ENCODE peak calls at places on chromosomes 12 and 14, in six cellular contexts. One of them, this sample, is unnamed.

GRCh38 chr12:20442322-20442721 is 74.0 kb downstream of the PDE3A start:
- DNase-seq in ovary: no peak
- DNase-seq in IMR-90: no peak
- DNase-seq in uterus: no peak
- DNase-seq in Peyer's patch: no peak
- DNase-seq in HCT116: no peak
- DNase-seq in this sample: no peak

GRCh38 chr12:125083092-125083491 is 17.9 kb downstream of the AACS start:
- DNase-seq in uterus: no peak
- DNase-seq in HCT116: no peak
- DNase-seq in ovary: no peak
- DNase-seq in Peyer's patch: no peak
- DNase-seq in IMR-90: no peak
- DNase-seq in this sample: no peak

GRCh38 chr12:128783129-128783574 is 40.6 kb downstream of the SLC15A4 start:
- DNase-seq in Peyer's patch: no peak
- DNase-seq in uterus: peak; percentile 30
- DNase-seq in ovary: no peak
- DNase-seq in HCT116: no peak
- DNase-seq in IMR-90: peak; percentile 41
- DNase-seq in this sample: peak; percentile 53

GRCh38 chr12:132264086-132265010 is 65.0 kb downstream of the GALNT9 start:
- DNase-seq in HCT116: no peak
- DNase-seq in IMR-90: no peak
- DNase-seq in ovary: no peak
- DNase-seq in Peyer's patch: no peak
- DNase-seq in uterus: no peak
- DNase-seq in this sample: peak; percentile 63

GRCh38 chr14:71143391-71144290 is 236.4 kb downstream of the PCNX1 start:
- DNase-seq in HCT116: no peak
- DNase-seq in IMR-90: peak; percentile 80
- DNase-seq in uterus: no peak
- DNase-seq in Peyer's patch: peak; percentile 18
- DNase-seq in ovary: no peak
- DNase-seq in this sample: no peak

GRCh38 chr12:76303365-76303764 is 44.9 kb downstream of the BBS10 start:
- DNase-seq in uterus: no peak
- DNase-seq in IMR-90: peak; percentile 46
- DNase-seq in ovary: no peak
- DNase-seq in HCT116: no peak
- DNase-seq in Peyer's patch: no peak
- DNase-seq in this sample: no peak

GRCh38 chr14:68789798-68790655 is 2.8 kb downstream of the ZFP36L1 start:
- DNase-seq in Peyer's patch: peak; percentile 26
- DNase-seq in IMR-90: no peak
- DNase-seq in HCT116: no peak
- DNase-seq in uterus: no peak
- DNase-seq in ovary: peak; percentile 38
- DNase-seq in this sample: peak; percentile 32

GRCh38 chr14:53751650-53752049 is 205.0 kb downstream of the BMP4 start:
- DNase-seq in Peyer's patch: no peak
- DNase-seq in HCT116: no peak
- DNase-seq in ovary: no peak
- DNase-seq in IMR-90: no peak
- DNase-seq in uterus: no peak
- DNase-seq in this sample: no peak

GRCh38 chr14:80974338-80975078 is 19.1 kb downstream of the TSHR start:
- DNase-seq in uterus: no peak
- DNase-seq in ovary: no peak
- DNase-seq in HCT116: no peak
- DNase-seq in Peyer's patch: no peak
- DNase-seq in IMR-90: no peak
- DNase-seq in this sample: no peak

GRCh38 chr14:36227802-36228201 is 51.3 kb upstream of the PTCSC3 start:
- DNase-seq in HCT116: no peak
- DNase-seq in Peyer's patch: no peak
- DNase-seq in ovary: no peak
- DNase-seq in uterus: no peak
- DNase-seq in IMR-90: peak; percentile 52
- DNase-seq in this sample: no peak

GRCh38 chr12:6285063-6285477 is 25.4 kb upstream of the PLEKHG6 start:
- DNase-seq in ovary: peak; percentile 52
- DNase-seq in IMR-90: peak; percentile 76
- DNase-seq in Peyer's patch: peak; percentile 34
- DNase-seq in uterus: peak; percentile 70
- DNase-seq in HCT116: no peak
- DNase-seq in this sample: peak; percentile 73

GRCh38 chr12:31877884-31878283 is 81.3 kb upstream of the RESF1 start:
- DNase-seq in ovary: no peak
- DNase-seq in Peyer's patch: no peak
- DNase-seq in HCT116: no peak
- DNase-seq in IMR-90: no peak
- DNase-seq in uterus: no peak
- DNase-seq in this sample: no peak

GRCh38 chr12:29153231-29153630 is 4.2 kb downstream of the FAR2 start:
- DNase-seq in ovary: no peak
- DNase-seq in HCT116: no peak
- DNase-seq in IMR-90: no peak
- DNase-seq in Peyer's patch: no peak
- DNase-seq in uterus: no peak
- DNase-seq in this sample: no peak

GRCh38 chr12:96015672-96016071 is 19.5 kb upstream of the HAL start:
- DNase-seq in Peyer's patch: no peak
- DNase-seq in ovary: no peak
- DNase-seq in uterus: no peak
- DNase-seq in HCT116: no peak
- DNase-seq in IMR-90: peak; percentile 22
- DNase-seq in this sample: peak; percentile 45

GRCh38 chr12:57983150-57983857 is 41.9 kb downstream of the ATP23 start:
- DNase-seq in IMR-90: peak; percentile 67
- DNase-seq in HCT116: peak; percentile 42
- DNase-seq in ovary: no peak
- DNase-seq in uterus: no peak
- DNase-seq in Peyer's patch: no peak
- DNase-seq in this sample: peak; percentile 59

GRCh38 chr12:118164798-118165486 is 29.0 kb downstream of the PEBP1 start:
- DNase-seq in IMR-90: peak; percentile 33
- DNase-seq in HCT116: peak; percentile 18
- DNase-seq in Peyer's patch: no peak
- DNase-seq in ovary: no peak
- DNase-seq in uterus: no peak
- DNase-seq in this sample: peak; percentile 60

GRCh38 chr14:52553002-52553670 is 500 bp downstream of the GPR137C start:
- DNase-seq in uterus: peak; percentile 26
- DNase-seq in Peyer's patch: peak; percentile 34
- DNase-seq in ovary: peak; percentile 28
- DNase-seq in IMR-90: no peak
- DNase-seq in HCT116: no peak
- DNase-seq in this sample: peak; percentile 36

GRCh38 chr12:42574879-42575278 is 14.7 kb downstream of the PRICKLE1 start:
- DNase-seq in IMR-90: no peak
- DNase-seq in ovary: no peak
- DNase-seq in HCT116: no peak
- DNase-seq in uterus: no peak
- DNase-seq in Peyer's patch: no peak
- DNase-seq in this sample: no peak

GRCh38 chr14:20458031-20458789 is 3.0 kb downstream of the PIP4P1 start:
- DNase-seq in ovary: no peak
- DNase-seq in uterus: no peak
- DNase-seq in IMR-90: no peak
- DNase-seq in HCT116: no peak
- DNase-seq in Peyer's patch: no peak
- DNase-seq in this sample: no peak
- TF ChIP-seq POLR2A in ovary: no peak
- TF ChIP-seq POLR2A in uterus: no peak
- TF ChIP-seq POLR2A in IMR-90: peak; percentile 32
- TF ChIP-seq POLR2A in HCT116: no peak
- TF ChIP-seq POLR2A in Peyer's patch: no peak
- TF ChIP-seq POLR2A in this sample: no peak

GRCh38 chr12:52175411-52176350 is 16.1 kb downstream of the KRT80 start:
- DNase-seq in IMR-90: no peak
- DNase-seq in Peyer's patch: no peak
- DNase-seq in uterus: no peak
- DNase-seq in ovary: no peak
- DNase-seq in HCT116: no peak
- DNase-seq in this sample: no peak

GRCh38 chr12:52171950-52172512 is 19.8 kb downstream of the KRT80 start:
- DNase-seq in uterus: no peak
- DNase-seq in HCT116: no peak
- DNase-seq in ovary: no peak
- DNase-seq in IMR-90: peak; percentile 68
- DNase-seq in Peyer's patch: no peak
- DNase-seq in this sample: peak; percentile 37

GRCh38 chr12:52172956-52173355 is 18.9 kb downstream of the KRT80 start:
- DNase-seq in ovary: no peak
- DNase-seq in Peyer's patch: no peak
- DNase-seq in IMR-90: no peak
- DNase-seq in uterus: no peak
- DNase-seq in HCT116: no peak
- DNase-seq in this sample: no peak

GRCh38 chr12:52170827-52171226 is 21.0 kb downstream of the KRT80 start:
- DNase-seq in Peyer's patch: no peak
- DNase-seq in uterus: no peak
- DNase-seq in ovary: peak; percentile 82
- DNase-seq in IMR-90: no peak
- DNase-seq in HCT116: no peak
- DNase-seq in this sample: peak; percentile 51

GRCh38 chr12:52173526-52173925 is 18.3 kb downstream of the KRT80 start:
- DNase-seq in uterus: no peak
- DNase-seq in Peyer's patch: no peak
- DNase-seq in HCT116: no peak
- DNase-seq in IMR-90: no peak
- DNase-seq in ovary: no peak
- DNase-seq in this sample: no peak
- H3K4me1 ChIP-seq in uterus: peaks cover 7% of the 10 kb centered on the region
- H3K4me1 ChIP-seq in Peyer's patch: no peaks in the 10 kb centered on the region
- H3K4me1 ChIP-seq in HCT116: peaks cover 39% of the 10 kb centered on the region
- H3K4me1 ChIP-seq in IMR-90: peaks cover 6% of the 10 kb centered on the region
- H3K4me1 ChIP-seq in ovary: peaks cover 15% of the 10 kb centered on the region
- H3K4me1 ChIP-seq in this sample: peaks cover 11% of the 10 kb centered on the region

GRCh38 chr14:89292579-89293348 is 124.3 kb downstream of the FOXN3 start:
- DNase-seq in uterus: no peak
- DNase-seq in HCT116: no peak
- DNase-seq in ovary: no peak
- DNase-seq in Peyer's patch: no peak
- DNase-seq in IMR-90: no peak
- DNase-seq in this sample: peak; percentile 50
- H3K4me3 ChIP-seq in uterus: no peak overlapping the region
- H3K4me3 ChIP-seq in HCT116: no peak overlapping the region
- H3K4me3 ChIP-seq in ovary: no peak overlapping the region
- H3K4me3 ChIP-seq in Peyer's patch: no peak overlapping the region
- H3K4me3 ChIP-seq in IMR-90: no peak overlapping the region
- H3K4me3 ChIP-seq in this sample: no peak overlapping the region

DNA sequence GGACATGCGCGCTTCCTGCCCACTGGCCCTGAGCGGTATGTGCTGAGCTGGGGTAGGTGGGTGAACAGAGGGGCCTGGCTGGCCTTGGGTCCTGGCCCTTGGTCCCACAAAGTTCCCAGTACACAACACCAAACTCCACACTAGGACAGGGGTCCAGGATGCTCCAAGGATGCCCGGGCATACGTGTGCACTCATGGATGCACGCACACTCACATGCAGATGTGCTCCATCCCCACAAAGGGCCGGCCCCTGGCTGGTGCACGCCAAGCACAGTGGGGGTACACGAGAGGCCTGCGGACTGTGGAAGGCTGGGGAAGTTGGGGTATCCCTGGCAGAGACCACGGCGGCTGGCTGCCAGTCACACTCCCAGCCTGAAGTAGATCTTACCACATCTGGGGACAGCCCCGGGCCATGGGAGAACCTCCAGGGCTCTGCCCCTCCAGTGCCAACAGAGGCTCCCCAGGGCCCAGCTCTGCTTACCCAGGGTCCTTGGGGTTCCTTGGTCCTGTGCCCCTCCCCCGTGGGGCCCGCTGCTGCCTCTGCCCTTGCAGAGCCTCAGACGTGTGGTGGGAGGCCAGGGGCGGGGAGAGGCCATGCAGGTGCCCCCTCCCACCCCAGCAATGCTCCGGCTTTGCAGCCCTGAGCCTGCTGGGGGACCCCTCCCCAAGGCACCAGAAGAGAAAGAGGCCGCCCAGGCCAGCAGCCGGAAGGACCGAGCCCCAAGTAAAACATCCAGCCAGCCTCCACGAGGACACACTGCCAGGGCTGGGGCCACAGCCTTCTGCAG is 24.0 kb upstream of the NUDT14 start:
- DNase-seq in IMR-90: no peak
- DNase-seq in uterus: no peak
- DNase-seq in ovary: no peak
- DNase-seq in Peyer's patch: no peak
- DNase-seq in HCT116: no peak
- DNase-seq in this sample: no peak
- TF ChIP-seq POLR2A in IMR-90: no peak
- TF ChIP-seq POLR2A in uterus: no peak
- TF ChIP-seq POLR2A in ovary: no peak
- TF ChIP-seq POLR2A in Peyer's patch: no peak
- TF ChIP-seq POLR2A in HCT116: no peak
- TF ChIP-seq POLR2A in this sample: no peak

DNA sequence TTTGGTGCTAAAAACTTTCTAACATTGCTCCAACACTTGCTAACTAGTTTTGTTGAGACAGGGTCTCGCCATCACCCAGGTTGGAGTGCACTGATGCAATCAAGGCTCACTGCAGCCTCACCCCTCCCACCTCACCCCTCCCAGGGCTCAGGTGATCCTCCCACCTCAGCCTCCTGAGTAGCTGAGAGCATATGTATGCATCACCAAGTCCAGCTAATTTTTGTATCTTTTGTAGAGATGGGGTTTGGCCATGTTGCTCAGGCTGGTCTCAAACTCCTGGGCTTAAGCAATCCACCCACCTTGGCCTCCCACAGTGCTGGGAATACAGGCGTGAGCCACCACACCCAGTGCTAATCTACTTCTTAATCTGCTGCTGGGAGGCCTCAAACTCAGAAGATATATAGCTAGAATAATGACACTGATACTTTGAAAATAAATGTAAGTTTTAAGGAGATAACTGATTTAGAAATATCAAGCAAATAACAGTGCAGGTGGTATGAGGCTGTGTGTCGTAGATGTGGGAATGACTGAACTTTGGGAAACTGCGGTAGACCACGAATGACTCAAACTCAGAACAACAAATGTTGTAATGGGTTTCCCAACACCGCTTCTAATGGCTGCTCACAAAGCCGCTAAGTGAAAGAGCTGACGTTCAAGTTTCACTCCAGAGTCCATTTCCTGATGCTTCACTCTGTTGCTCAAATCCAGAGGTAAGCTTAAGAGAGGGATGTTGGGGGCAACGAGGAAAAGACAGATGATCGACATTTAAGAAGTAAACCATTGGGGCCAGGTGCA is 10.0 kb downstream of the TMCC3 start:
- DNase-seq in HCT116: no peak
- DNase-seq in uterus: no peak
- DNase-seq in Peyer's patch: no peak
- DNase-seq in ovary: no peak
- DNase-seq in IMR-90: peak; percentile 11
- DNase-seq in this sample: no peak
- H3K4me1 ChIP-seq in HCT116: no peaks in the 10 kb centered on the region
- H3K4me1 ChIP-seq in uterus: no peaks in the 10 kb centered on the region
- H3K4me1 ChIP-seq in Peyer's patch: no peaks in the 10 kb centered on the region
- H3K4me1 ChIP-seq in ovary: no peaks in the 10 kb centered on the region
- H3K4me1 ChIP-seq in IMR-90: no peaks in the 10 kb centered on the region
- H3K4me1 ChIP-seq in this sample: no peaks in the 10 kb centered on the region

GRCh38 chr12:1830981-1831930 is 10.9 kb downstream of the LRTM2 start:
- DNase-seq in IMR-90: peak; percentile 64
- DNase-seq in uterus: peak; percentile 36
- DNase-seq in Peyer's patch: no peak
- DNase-seq in HCT116: no peak
- DNase-seq in ovary: peak; percentile 27
- DNase-seq in this sample: peak; percentile 36
- H3K4me3 ChIP-seq in IMR-90: no peak overlapping the region
- H3K4me3 ChIP-seq in uterus: no peak overlapping the region
- H3K4me3 ChIP-seq in Peyer's patch: no peak overlapping the region
- H3K4me3 ChIP-seq in HCT116: no peak overlapping the region
- H3K4me3 ChIP-seq in ovary: no peak overlapping the region
- H3K4me3 ChIP-seq in this sample: no peak overlapping the region

This sample was measured in testis.